ENCODE peak calls at places on chromosomes 2 and 18, in four cellular contexts. J is astrocyte, K is neural progenitor cell, A is progenitor cell of endocrine pancreas. C is an unnamed sample.

GRCh38 chr2:23697256-23697655 is 229.7 kb downstream of the ATAD2B start:
- DNase-seq in J (no peak), K (no peak), A (no peak), C (no peak)

GRCh38 chr2:42342061-42342794 is 18.8 kb downstream of the COX7A2L start:
- DNase-seq in J (peak), K (no peak), A (no peak), C (no peak)

GRCh38 chr2:101830555-101830954 is 133.0 kb downstream of the MAP4K4 start:
- DNase-seq in J (peak), K (no peak), A (no peak), C (no peak)

GRCh38 chr2:173076557-173077345 is 1.1 kb downstream of the MAP3K20 start:
- DNase-seq in J (peak), K (peak), A (peak), C (no peak)

GRCh38 chr2:190789074-190790004 is 91.3 kb upstream of the GLS start:
- DNase-seq in J (no peak), K (no peak), A (no peak), C (no peak)

GRCh38 chr2:72920317-72921087 is 3.2 kb downstream of the EMX1 start:
- DNase-seq in J (peak), K (peak), A (no peak), C (no peak)

GRCh38 chr2:25844089-25844488 is 34.2 kb downstream of the ASXL2 start:
- DNase-seq in J (peak), K (no peak), A (no peak), C (no peak)

GRCh38 chr18:3044931-3045698 is 32.2 kb upstream of the LPIN2 start:
- DNase-seq in J (no peak), K (no peak), A (no peak), C (no peak)

GRCh38 chr2:110729106-110729505 is 3.3 kb upstream of the ACOXL start:
- DNase-seq in J (no peak), K (peak), A (no peak), C (no peak)

GRCh38 chr18:10169064-10169562 is 255.3 kb downstream of the VAPA start:
- DNase-seq in J (peak), K (no peak), A (no peak), C (no peak)

GRCh38 chr2:215299337-215299859 is 12.5 kb upstream of the ATIC start:
- DNase-seq in J (no peak), K (no peak), A (no peak), C (no peak)

GRCh38 chr2:69954069-69954468 is 7.4 kb downstream of the ASPRV1 start:
- DNase-seq in J (no peak), K (no peak), A (no peak), C (no peak)

GRCh38 chr2:155841442-155841841 is 491.1 kb downstream of the NR4A2 start:
- DNase-seq in J (peak), K (peak), A (no peak), C (no peak)

GRCh38 chr2:11576398-11576797 is 42.6 kb downstream of the GREB1 start:
- DNase-seq in J (no peak), K (no peak), A (no peak), C (no peak)

GRCh38 chr2:157727693-157728092 is 99.0 kb upstream of the ACVR1C start:
- DNase-seq in J (no peak), K (no peak), A (no peak), C (no peak)

GRCh38 chr2:226002438-226002837 is 602.9 kb downstream of the NYAP2 start:
- DNase-seq in J (peak), K (no peak), A (no peak), C (no peak)

GRCh38 chr2:205403244-205403845 is 279.0 kb upstream of the NRP2 start:
- DNase-seq in J (peak), K (no peak), A (no peak), C (no peak)

GRCh38 chr2:155368934-155369333 is 670.4 kb downstream of the KCNJ3 start:
- DNase-seq in J (no peak), K (no peak), A (no peak), C (no peak)

GRCh38 chr2:166031054-166031453 is 77.5 kb upstream of the TTC21B start:
- DNase-seq in J (peak), K (no peak), A (no peak), C (no peak)

GRCh38 chr2:214019229-214019972 is 391.5 kb upstream of the VWC2L start:
- DNase-seq in J (peak), K (no peak), A (no peak), C (no peak)

GRCh38 chr2:83572400-83572799 is 886.7 kb downstream of the SUCLG1 start:
- DNase-seq in J (no peak), K (no peak), A (no peak), C (no peak)

GRCh38 chr2:130827502-130828251 is 9.0 kb upstream of the ARHGEF4 start:
- DNase-seq in J (peak), K (peak), A (no peak), C (no peak)

GRCh38 chr2:96579422-96579821 is 42.9 kb downstream of the ARID5A start:
- DNase-seq in J (no peak), K (no peak), A (no peak), C (no peak)

GRCh38 chr2:7356909-7357584 is 439.8 kb downstream of the RNF144A start:
- DNase-seq in J (no peak), K (no peak), A (peak), C (no peak)

GRCh38 chr2:236666646-236667204 is 97.1 kb downstream of the ACKR3 start:
- DNase-seq in J (no peak), K (no peak), A (no peak), C (peak)

GRCh38 chr2:96887419-96888081 is 17.7 kb upstream of the SEMA4C start:
- DNase-seq in J (no peak), K (peak), A (no peak), C (no peak)

GRCh38 chr2:28325567-28326468 is 66.8 kb upstream of the FOSL2 start:
- DNase-seq in J (peak), K (no peak), A (no peak), C (no peak)

GRCh38 chr2:143950675-143951074 is 569.2 kb downstream of the ZEB2 start:
- DNase-seq in J (no peak), K (no peak), A (no peak), C (no peak)

GRCh38 chr2:221120643-221121042 is 451.5 kb downstream of the EPHA4 start:
- DNase-seq in J (no peak), K (no peak), A (no peak), C (no peak)

GRCh38 chr2:96547751-96548161 is 11.2 kb downstream of the ARID5A start:
- DNase-seq in J (peak), K (no peak), A (no peak), C (no peak)

GRCh38 chr2:234595829-234596228 is 98.9 kb upstream of the ARL4C start:
- DNase-seq in J (peak), K (no peak), A (no peak), C (no peak)

GRCh38 chr18:79335833-79336360 is 59.8 kb upstream of the NFATC1 start:
- DNase-seq in J (no peak), K (no peak), A (no peak), C (no peak)

DNA sequence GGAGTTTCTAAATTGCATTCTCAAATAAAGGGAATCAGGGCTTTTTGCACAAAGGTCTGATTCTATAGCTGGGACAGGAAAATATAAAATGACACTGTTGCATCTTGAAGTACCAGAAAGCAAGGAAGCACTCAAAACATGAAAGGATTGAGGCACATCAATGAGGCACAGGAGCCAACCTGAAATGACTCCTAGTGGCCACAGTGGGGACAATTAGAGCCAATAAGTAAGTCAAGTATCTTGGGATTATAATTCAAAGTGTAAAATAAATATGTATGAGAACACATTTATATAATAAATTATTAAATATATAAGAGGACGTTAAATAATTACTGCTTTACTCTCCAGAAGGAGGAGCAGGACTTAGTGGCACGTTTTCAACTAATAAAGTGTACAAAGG is 1259.5 kb upstream of the CDH2 start:
- DNase-seq in J (no peak), K (no peak), A (no peak), C (no peak)
- TF ChIP-seq CTCF in J (no peak), K (peak), A (peak), C (no peak)

GRCh38 chr2:238785528-238785860 is 62.4 kb upstream of the TWIST2 start:
- DNase-seq in J (no peak), K (no peak), A (no peak), C (no peak)

GRCh38 chr2:238786379-238786778 is 61.5 kb upstream of the TWIST2 start:
- DNase-seq in J (no peak), K (no peak), A (no peak), C (no peak)

GRCh38 chr2:238787507-238787906 is 60.4 kb upstream of the TWIST2 start:
- DNase-seq in J (no peak), K (no peak), A (no peak), C (no peak)

GRCh38 chr2:238786792-238787490 is 60.9 kb upstream of the TWIST2 start:
- DNase-seq in J (no peak), K (no peak), A (no peak), C (no peak)

DNA sequence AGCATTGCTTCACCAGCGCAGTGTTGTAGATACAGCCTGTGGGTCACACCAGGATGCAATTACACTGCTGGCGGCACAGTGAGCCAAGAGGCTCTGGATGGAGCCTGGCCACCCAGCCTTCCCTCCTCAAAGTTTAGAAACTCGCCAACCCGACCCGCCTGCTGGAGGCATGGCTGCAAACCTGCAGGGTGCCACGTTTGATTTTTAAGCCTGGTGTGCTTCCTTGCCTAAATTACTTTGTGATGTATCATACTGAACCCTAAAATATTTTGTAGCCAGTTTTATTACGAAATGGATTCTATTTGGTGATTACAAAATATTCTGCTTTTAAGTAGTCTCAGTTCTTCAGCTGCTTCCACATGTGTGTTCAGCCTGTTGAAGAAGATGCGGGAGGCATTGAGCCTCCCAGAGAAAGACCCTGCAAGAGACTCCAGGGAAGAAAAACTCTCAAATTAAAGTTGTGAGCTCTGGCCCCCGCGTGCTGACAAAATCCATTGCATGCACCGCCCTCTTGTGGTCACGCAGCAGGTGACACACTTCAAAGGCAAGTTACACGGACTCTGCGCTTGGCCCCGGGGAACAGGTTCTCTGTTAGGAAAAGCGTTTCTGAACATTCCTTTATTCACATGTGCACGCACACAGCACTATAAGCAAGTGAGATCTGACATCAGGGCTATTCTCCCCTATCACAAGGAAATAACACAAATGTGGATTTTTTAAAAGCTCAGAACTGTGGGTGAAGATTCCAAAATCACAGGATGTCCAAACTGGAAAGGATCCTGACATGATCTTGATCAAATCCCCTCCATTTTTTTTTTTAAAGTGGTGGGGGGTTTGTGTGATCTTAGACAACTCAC is 63.0 kb upstream of the TWIST2 start:
- DNase-seq in J (peak), K (peak), A (peak), C (peak)
- TF ChIP-seq CTCF in J (peak), K (peak), A (peak), C (peak)

GRCh38 chr2:138180691-138181386 is 216.6 kb downstream of the HNMT start:
- DNase-seq in J (no peak), K (peak), A (no peak), C (no peak)
- TF ChIP-seq CTCF in J (no peak), K (peak), A (peak), C (no peak)

DNA sequence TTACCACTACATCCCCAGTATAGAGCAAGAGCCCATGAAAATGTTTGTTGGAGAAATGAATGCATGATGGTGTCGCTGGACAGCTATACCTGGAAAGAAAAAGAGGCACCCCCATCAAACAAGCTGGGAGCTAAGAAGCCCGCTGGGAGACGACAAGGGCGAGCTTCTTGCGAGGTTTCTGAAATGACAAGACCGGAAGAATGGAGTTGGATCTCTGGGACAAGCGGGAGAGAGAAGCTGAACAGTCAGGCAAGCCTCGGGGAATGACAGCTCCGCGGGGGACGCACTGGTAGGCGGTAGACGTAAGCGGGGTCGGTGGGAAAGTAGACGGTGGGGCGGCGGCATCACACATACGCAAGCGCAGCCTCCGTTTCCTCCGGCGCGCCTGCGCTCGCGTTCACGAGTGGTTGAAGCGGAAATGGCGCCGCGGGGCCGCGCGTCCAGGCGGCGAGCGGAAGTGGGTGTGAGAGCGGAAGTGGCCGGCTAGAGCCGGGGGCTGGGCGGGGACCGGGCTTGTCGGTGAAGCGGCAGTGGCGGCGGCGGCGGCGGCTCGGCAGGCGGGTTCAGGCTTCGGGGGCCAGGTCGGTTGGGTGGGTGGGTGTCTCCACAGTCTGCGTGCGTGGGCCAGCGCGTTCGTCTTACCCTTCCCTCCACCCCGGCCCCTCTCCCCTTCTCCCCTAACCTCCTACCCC is at the start of gene ARPC2:
- DNase-seq in J (peak), K (peak), A (peak), C (peak)
- TF ChIP-seq CTCF in J (no peak), K (no peak), A (no peak), C (no peak)

GRCh38 chr18:11468120-11468519 is 141.3 kb upstream of the SLC35G4 start:
- DNase-seq in J (no peak), K (no peak), A (no peak), C (no peak)
- TF ChIP-seq CTCF in J (no peak), K (no peak), A (no peak), C (no peak)

DNA sequence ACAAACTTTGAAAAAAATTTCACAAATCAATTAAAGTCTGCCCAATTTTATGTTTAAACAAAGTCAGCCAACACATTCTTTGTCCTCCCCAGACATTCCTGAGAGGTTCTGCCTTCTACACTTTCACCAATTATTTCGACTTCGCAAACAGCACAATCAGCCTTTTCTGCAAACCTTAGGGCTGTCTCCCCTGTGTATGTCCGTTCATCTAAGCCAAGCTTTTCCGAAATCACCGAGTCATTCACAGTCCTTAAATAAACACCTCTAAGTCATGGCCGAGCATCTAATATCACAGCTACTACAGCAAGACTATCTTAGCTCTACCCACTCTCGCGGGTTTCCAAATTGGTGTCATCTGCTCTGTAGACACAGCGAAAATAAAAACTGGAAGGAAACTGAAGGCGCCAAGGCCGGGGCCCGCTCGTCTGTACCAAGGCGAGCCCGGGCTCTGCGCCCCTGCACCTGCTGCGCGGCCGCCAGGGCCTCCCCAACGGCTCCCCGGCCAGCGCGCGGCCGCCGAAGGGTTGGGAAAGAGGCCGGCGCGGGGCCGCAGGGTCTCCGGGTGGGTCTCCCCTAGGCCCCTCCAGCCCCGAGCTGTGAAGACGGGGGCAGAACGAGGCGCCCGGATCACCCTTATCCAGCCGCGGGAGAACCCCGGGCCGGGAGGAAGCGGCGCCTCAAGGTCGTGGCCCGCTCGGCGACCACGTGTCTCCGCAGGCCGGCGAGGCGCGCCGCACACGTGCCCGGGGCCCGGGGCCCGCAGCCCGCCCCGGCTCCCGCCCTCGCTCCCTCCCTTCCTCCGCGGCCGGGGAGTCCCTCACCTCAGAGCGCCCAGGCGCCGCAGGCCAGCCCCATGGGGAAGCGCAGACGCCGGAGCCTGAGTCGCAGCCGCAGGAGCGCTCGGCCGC is 573 bp downstream of the ODC1 start:
- DNase-seq in J (peak), K (peak), A (peak), C (no peak)
- TF ChIP-seq CTCF in J (no peak), K (no peak), A (no peak), C (no peak)

GRCh38 chr18:71784777-71785176 is 759.4 kb downstream of the CBLN2 start:
- DNase-seq in J (no peak), K (no peak), A (no peak), C (no peak)
- TF ChIP-seq CTCF in J (peak), K (peak), A (peak), C (no peak)

GRCh38 chr2:211085056-211085680 is 528.8 kb downstream of the CPS1 start:
- DNase-seq in J (peak), K (peak), A (no peak), C (no peak)
- TF ChIP-seq CTCF in J (peak), K (peak), A (peak), C (no peak)

DNA sequence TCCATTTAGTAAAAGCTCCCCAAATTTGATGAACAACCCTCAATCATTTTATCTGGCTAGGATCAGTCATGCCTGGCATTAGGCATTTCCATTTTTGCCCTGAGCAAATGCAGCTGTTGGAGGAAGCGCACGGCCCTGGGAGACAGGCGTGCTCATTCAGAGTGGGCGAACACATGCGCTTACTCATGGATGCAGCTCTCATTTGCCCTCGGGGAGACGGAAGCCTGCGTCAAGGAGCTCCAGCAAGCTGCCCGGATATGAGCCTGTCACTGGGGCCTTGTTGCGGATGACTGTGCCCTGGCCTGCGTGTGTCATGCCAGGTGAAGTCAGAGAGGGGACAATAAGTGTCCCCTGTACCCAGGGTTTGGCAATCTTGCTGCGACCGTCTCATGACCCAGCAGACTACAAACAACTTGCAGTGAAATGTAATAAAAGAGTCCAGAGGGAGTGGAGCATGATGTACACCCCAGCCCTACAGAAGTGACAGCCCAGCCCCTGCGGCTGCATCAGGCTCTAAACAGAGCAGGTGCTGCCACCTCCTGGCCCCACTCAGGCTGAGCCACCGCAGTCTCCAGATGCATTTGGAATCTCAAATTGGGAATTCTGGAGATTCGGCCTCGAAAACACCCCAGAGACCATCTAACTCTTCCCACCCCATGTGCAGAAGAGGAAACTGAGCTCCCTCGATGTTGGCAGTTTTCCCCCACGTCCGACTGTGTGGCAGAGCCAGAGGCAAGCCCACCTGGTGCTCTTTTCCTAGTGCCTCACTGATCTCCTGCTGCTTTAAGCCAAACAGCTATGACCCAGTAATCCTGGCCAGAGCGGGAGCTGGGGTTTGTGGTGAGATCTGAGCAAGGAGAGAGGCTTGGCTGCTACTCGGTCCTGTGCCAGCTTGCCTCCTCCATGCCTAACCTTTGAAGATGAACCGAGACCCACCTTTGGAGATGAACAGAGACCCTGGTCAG is 105.0 kb upstream of the ALK start:
- DNase-seq in J (peak), K (peak), A (peak), C (no peak)
- TF ChIP-seq CTCF in J (peak), K (peak), A (peak), C (no peak)